ENCODE peak calls at places on chromosomes 16 and 17, in eight cellular contexts. S is heart left ventricle, Z is IMR-90, X is sigmoid colon, H is thyroid gland, N is body of pancreas, P is ovary, W is H1. C is an unnamed sample. For H3K36me3, the result is how much of the 10 kb centered on the place peaks cover.

GRCh38 chr17:45227101-45227591 is 5.5 kb downstream of the FMNL1 start:
- DNase-seq in S (no peak), Z (no peak), X (no peak), H (no peak), N (no peak), P (no peak), W (no peak), C (no peak)

GRCh38 chr17:80252871-80253270 is 7.8 kb upstream of the RNF213 start:
- DNase-seq in S (no peak), Z (no peak), X (no peak), H (peak), N (peak), P (no peak), W (peak), C (no peak)

GRCh38 chr16:50367777-50368409 is 895 bp downstream of the BRD7 start:
- DNase-seq in S (no peak), Z (no peak), X (no peak), H (no peak), N (no peak), P (no peak), W (no peak), C (no peak)

GRCh38 chr16:14371778-14372431 is 258.2 kb downstream of the PARN start:
- DNase-seq in S (no peak), Z (no peak), X (no peak), H (no peak), N (no peak), P (no peak), W (no peak), C (no peak)

GRCh38 chr17:10013360-10014112 is 108.5 kb upstream of the RCVRN start:
- DNase-seq in S (no peak), Z (peak), X (no peak), H (no peak), N (no peak), P (no peak), W (no peak), C (no peak)

GRCh38 chr17:49571764-49572163 is 3.9 kb upstream of the NXPH3 start:
- DNase-seq in S (no peak), Z (no peak), X (no peak), H (no peak), N (no peak), P (no peak), W (no peak), C (no peak)

GRCh38 chr16:79664407-79664806 is 63.9 kb upstream of the MAF start:
- DNase-seq in S (no peak), Z (no peak), X (no peak), H (no peak), N (no peak), P (no peak), W (no peak), C (no peak)

GRCh38 chr16:27472091-27473020 is 70.4 kb downstream of the IL21R start:
- DNase-seq in S (no peak), Z (no peak), X (no peak), H (no peak), N (no peak), P (no peak), W (no peak), C (no peak)

GRCh38 chr16:78183886-78184553 is 84.6 kb downstream of the WWOX start:
- DNase-seq in S (no peak), Z (no peak), X (no peak), H (peak), N (no peak), P (no peak), W (no peak), C (no peak)

GRCh38 chr16:10168258-10168657 is 14.0 kb downstream of the GRIN2A start:
- DNase-seq in S (no peak), Z (no peak), X (no peak), H (peak), N (no peak), P (no peak), W (no peak), C (no peak)

GRCh38 chr16:5060073-5060641 is 5.6 kb downstream of the C16orf89 start:
- DNase-seq in S (no peak), Z (no peak), X (peak), H (no peak), N (no peak), P (no peak), W (peak), C (no peak)

GRCh38 chr16:85088570-85089214 is 23.6 kb downstream of the CIBAR2 start:
- DNase-seq in S (no peak), Z (no peak), X (no peak), H (no peak), N (no peak), P (no peak), W (no peak), C (no peak)

GRCh38 chr17:59330314-59330942 is 1.0 kb upstream of the YPEL2 start:
- DNase-seq in S (peak), Z (no peak), X (peak), H (peak), N (peak), P (peak), W (no peak), C (peak)

GRCh38 chr16:53766304-53767016 is 62.5 kb downstream of the FTO start:
- DNase-seq in S (no peak), Z (peak), X (no peak), H (no peak), N (no peak), P (no peak), W (no peak), C (no peak)

GRCh38 chr17:4233668-4234258 is 30.0 kb downstream of the ANKFY1 start:
- DNase-seq in S (peak), Z (no peak), X (peak), H (no peak), N (no peak), P (no peak), W (no peak), C (no peak)
- TF ChIP-seq CTCF in S (no peak), Z (no peak), X (no peak), H (no peak), N (no peak), P (no peak), W (no peak), C (no peak)

DNA sequence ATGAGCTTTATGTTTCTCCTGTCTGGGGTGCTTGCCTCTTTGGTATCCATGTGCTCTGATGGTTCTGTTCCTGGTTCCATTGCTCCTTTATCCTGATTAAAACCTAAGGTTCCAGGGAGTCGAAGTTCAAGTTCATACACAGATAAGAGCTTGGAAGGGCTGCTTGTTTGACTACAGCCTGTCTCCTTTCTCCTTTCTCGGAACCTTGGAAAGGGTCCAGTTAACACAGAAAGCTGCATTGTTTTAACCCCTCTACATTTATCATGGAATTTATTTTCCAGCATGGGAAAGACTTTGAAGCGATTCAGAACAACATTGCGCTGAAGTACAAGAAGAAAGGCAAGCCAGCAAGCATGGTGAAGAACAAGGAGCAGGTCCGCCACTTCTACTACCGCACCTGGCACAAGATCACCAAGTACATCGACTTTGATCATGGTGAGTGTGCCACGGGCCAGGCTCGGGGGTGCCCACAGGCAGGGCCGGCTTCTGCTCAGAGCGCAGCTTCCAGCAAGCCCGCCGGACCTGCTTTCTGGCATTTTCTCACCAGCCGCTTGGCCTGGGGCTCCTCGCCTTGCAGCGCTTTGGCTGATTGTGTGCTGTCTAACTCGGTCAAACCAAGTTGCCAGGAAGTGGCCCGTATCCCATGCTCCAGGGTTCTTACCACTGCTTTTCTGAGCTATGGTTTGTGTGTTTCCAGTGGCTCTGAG is 19.9 kb downstream of the CRAMP1 start:
- DNase-seq in S (no peak), Z (no peak), X (no peak), H (no peak), N (no peak), P (no peak), W (no peak), C (no peak)
- H3K36me3 ChIP-seq in S (under half), Z (half or more), X (half or more), H (under half), N (under half), P (under half), W (under half), C (under half)

GRCh38 chr16:74450967-74451760 is 29.9 kb upstream of the CLEC18B start:
- DNase-seq in S (no peak), Z (no peak), X (no peak), H (no peak), N (no peak), P (no peak), W (no peak), C (no peak)
- TF ChIP-seq POLR2A in S (no peak), Z (no peak), X (no peak), H (no peak), N (no peak), P (no peak), W (no peak), C (no peak)

DNA sequence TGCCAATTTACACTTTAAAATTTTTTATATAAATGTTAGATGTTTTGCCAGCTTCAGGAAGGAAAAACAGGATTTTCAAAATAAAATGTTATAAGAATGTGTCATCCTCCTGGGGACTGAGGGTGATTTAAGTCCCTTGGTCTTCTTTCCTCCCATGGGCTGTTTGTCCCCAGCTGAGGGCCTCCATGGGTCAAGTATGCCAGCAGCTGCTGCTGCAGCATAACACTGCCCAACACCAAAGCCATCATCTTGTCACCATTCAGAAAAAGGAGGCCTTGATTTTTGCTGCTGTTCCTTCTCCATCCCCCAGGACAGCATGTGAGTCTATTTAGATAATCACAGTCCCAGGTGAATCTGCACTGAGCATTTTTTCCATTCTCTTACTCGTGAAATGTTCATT is 188.5 kb downstream of the LGALS9B start:
- DNase-seq in S (no peak), Z (no peak), X (no peak), H (no peak), N (no peak), P (no peak), W (no peak), C (no peak)
- TF ChIP-seq CTCF in S (no peak), Z (no peak), X (no peak), H (no peak), N (no peak), P (no peak), W (no peak), C (no peak)

GRCh38 chr16:8804313-8804712 is 6.7 kb downstream of the PMM2 start:
- DNase-seq in S (no peak), Z (no peak), X (no peak), H (no peak), N (no peak), P (no peak), W (no peak), C (no peak)
- H3K36me3 ChIP-seq in S (under half), Z (half or more), X (half or more), H (half or more), N (under half), P (under half), W (under half), C (under half)

GRCh38 chr17:81926451-81927144 is 937 bp downstream of the MAFG start:
- DNase-seq in S (peak), Z (peak), X (peak), H (peak), N (peak), P (peak), W (no peak), C (peak)
- TF ChIP-seq POLR2A in S (no peak), Z (peak), X (peak), H (no peak), N (peak), P (no peak), W (no peak), C (no peak)

GRCh38 chr17:76957600-76958464 is 89.6 kb downstream of the MGAT5B start:
- DNase-seq in S (no peak), Z (peak), X (no peak), H (no peak), N (no peak), P (no peak), W (no peak), C (no peak)
- TF ChIP-seq CTCF in S (no peak), Z (no peak), X (no peak), H (no peak), N (no peak), P (no peak), W (no peak), C (no peak)

C was measured in testis.